ENCODE peak calls at places on chromosome 11, in ten cellular contexts. One of them, this sample, is unnamed.

GRCh38 chr11:118102721-118103261 is 16.0 kb upstream of the SMIM35 start:
- DNase-seq in heart left ventricle: no peak
- DNase-seq in OCI-LY7: no peak
- DNase-seq in Caco-2: no peak
- DNase-seq in choroid plexus epithelial cell: no peak
- DNase-seq in right lobe of liver: no peak
- DNase-seq in MM.1S: no peak
- DNase-seq in cardiac fibroblast: no peak
- DNase-seq in vagina: no peak
- DNase-seq in AG04449: no peak
- DNase-seq in this sample: no peak

GRCh38 chr11:82711648-82712047 is 22.0 kb downstream of the FAM181B start:
- DNase-seq in heart left ventricle: no peak
- DNase-seq in OCI-LY7: no peak
- DNase-seq in Caco-2: no peak
- DNase-seq in choroid plexus epithelial cell: no peak
- DNase-seq in right lobe of liver: no peak
- DNase-seq in MM.1S: no peak
- DNase-seq in cardiac fibroblast: no peak
- DNase-seq in vagina: no peak
- DNase-seq in AG04449: no peak
- DNase-seq in this sample: no peak

GRCh38 chr11:120710354-120711187 is 199.0 kb downstream of the GRIK4 start:
- DNase-seq in heart left ventricle: peak; percentile 14
- DNase-seq in OCI-LY7: no peak
- DNase-seq in Caco-2: peak; percentile 94
- DNase-seq in choroid plexus epithelial cell: peak; percentile 94
- DNase-seq in right lobe of liver: no peak
- DNase-seq in MM.1S: no peak
- DNase-seq in cardiac fibroblast: peak; percentile 70
- DNase-seq in vagina: no peak
- DNase-seq in AG04449: peak; percentile 9
- DNase-seq in this sample: peak; percentile 65

GRCh38 chr11:83272627-83273026 is 13.5 kb downstream of the CCDC90B start:
- DNase-seq in heart left ventricle: no peak
- DNase-seq in OCI-LY7: no peak
- DNase-seq in Caco-2: no peak
- DNase-seq in choroid plexus epithelial cell: peak; percentile 74
- DNase-seq in right lobe of liver: no peak
- DNase-seq in MM.1S: no peak
- DNase-seq in cardiac fibroblast: peak; percentile 75
- DNase-seq in vagina: no peak
- DNase-seq in AG04449: no peak
- DNase-seq in this sample: peak; percentile 34

GRCh38 chr11:113698515-113698914 is 7.6 kb downstream of the TMPRSS5 start:
- DNase-seq in heart left ventricle: no peak
- DNase-seq in OCI-LY7: no peak
- DNase-seq in Caco-2: no peak
- DNase-seq in choroid plexus epithelial cell: no peak
- DNase-seq in right lobe of liver: peak; percentile 86
- DNase-seq in MM.1S: no peak
- DNase-seq in cardiac fibroblast: no peak
- DNase-seq in vagina: no peak
- DNase-seq in AG04449: no peak
- DNase-seq in this sample: no peak

GRCh38 chr11:64629796-64630562 is 39.0 kb downstream of the SLC22A12 start:
- DNase-seq in heart left ventricle: no peak
- DNase-seq in OCI-LY7: no peak
- DNase-seq in Caco-2: no peak
- DNase-seq in choroid plexus epithelial cell: no peak
- DNase-seq in right lobe of liver: no peak
- DNase-seq in MM.1S: no peak
- DNase-seq in cardiac fibroblast: no peak
- DNase-seq in vagina: no peak
- DNase-seq in AG04449: no peak
- DNase-seq in this sample: peak; percentile 21

GRCh38 chr11:64844330-64845124 is at the start of gene CDC42BPG:
- DNase-seq in heart left ventricle: peak; percentile 46
- DNase-seq in OCI-LY7: peak; percentile 80
- DNase-seq in Caco-2: peak; percentile 91
- DNase-seq in choroid plexus epithelial cell: peak; percentile 69
- DNase-seq in right lobe of liver: peak; percentile 75
- DNase-seq in MM.1S: peak; percentile 91
- DNase-seq in cardiac fibroblast: peak; percentile 50
- DNase-seq in vagina: no peak
- DNase-seq in AG04449: no peak
- DNase-seq in this sample: peak; percentile 92

GRCh38 chr11:697028-697491 is 1.4 kb downstream of the TMEM80 start:
- DNase-seq in heart left ventricle: no peak
- DNase-seq in OCI-LY7: peak; percentile 56
- DNase-seq in Caco-2: no peak
- DNase-seq in choroid plexus epithelial cell: peak; percentile 91
- DNase-seq in right lobe of liver: no peak
- DNase-seq in MM.1S: no peak
- DNase-seq in cardiac fibroblast: peak; percentile 83
- DNase-seq in vagina: no peak
- DNase-seq in AG04449: peak; percentile 53
- DNase-seq in this sample: peak; percentile 96

GRCh38 chr11:69575296-69576068 is 65.5 kb upstream of the CCND1 start:
- DNase-seq in heart left ventricle: no peak
- DNase-seq in OCI-LY7: no peak
- DNase-seq in Caco-2: peak; percentile 75
- DNase-seq in choroid plexus epithelial cell: no peak
- DNase-seq in right lobe of liver: no peak
- DNase-seq in MM.1S: no peak
- DNase-seq in cardiac fibroblast: no peak
- DNase-seq in vagina: no peak
- DNase-seq in AG04449: no peak
- DNase-seq in this sample: no peak

GRCh38 chr11:128302425-128303186 is 284.8 kb downstream of the ETS1 start:
- DNase-seq in heart left ventricle: no peak
- DNase-seq in OCI-LY7: peak; percentile 47
- DNase-seq in Caco-2: no peak
- DNase-seq in choroid plexus epithelial cell: no peak
- DNase-seq in right lobe of liver: no peak
- DNase-seq in MM.1S: peak; percentile 91
- DNase-seq in cardiac fibroblast: no peak
- DNase-seq in vagina: no peak
- DNase-seq in AG04449: no peak
- DNase-seq in this sample: no peak

GRCh38 chr11:64384039-64384737 is 25.2 kb downstream of the RPS6KA4 start:
- DNase-seq in heart left ventricle: no peak
- DNase-seq in OCI-LY7: no peak
- DNase-seq in Caco-2: no peak
- DNase-seq in choroid plexus epithelial cell: no peak
- DNase-seq in right lobe of liver: no peak
- DNase-seq in MM.1S: no peak
- DNase-seq in cardiac fibroblast: no peak
- DNase-seq in vagina: no peak
- DNase-seq in AG04449: no peak
- DNase-seq in this sample: no peak

GRCh38 chr11:70431611-70432010 is 33.3 kb downstream of the CTTN start:
- DNase-seq in heart left ventricle: no peak
- DNase-seq in OCI-LY7: no peak
- DNase-seq in Caco-2: no peak
- DNase-seq in choroid plexus epithelial cell: no peak
- DNase-seq in right lobe of liver: no peak
- DNase-seq in MM.1S: no peak
- DNase-seq in cardiac fibroblast: no peak
- DNase-seq in vagina: no peak
- DNase-seq in AG04449: no peak
- DNase-seq in this sample: no peak

GRCh38 chr11:70281114-70281729 is 10.7 kb downstream of the PPFIA1 start:
- DNase-seq in heart left ventricle: peak; percentile 39
- DNase-seq in OCI-LY7: no peak
- DNase-seq in Caco-2: peak; percentile 26
- DNase-seq in choroid plexus epithelial cell: peak; percentile 66
- DNase-seq in right lobe of liver: no peak
- DNase-seq in MM.1S: no peak
- DNase-seq in cardiac fibroblast: peak; percentile 92
- DNase-seq in vagina: no peak
- DNase-seq in AG04449: no peak
- DNase-seq in this sample: no peak

DNA sequence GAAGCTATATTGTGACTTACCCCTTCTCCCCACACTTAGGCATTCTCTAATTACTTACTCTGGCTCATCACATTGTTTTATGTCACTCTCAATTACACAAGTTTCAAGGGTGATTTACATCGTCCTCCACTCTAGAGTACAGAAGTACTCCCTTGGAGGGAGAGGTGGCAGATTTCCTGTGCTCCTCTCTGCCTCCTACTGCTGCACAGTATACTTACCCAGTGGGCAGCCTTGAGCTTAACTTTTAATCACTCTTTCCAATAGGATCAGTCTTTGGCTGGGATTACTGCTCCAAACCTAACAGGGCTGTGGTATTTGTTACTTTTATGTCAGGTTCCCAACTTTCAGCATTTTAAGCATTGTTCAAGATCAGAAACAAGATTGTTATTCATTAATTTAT is 211.5 kb downstream of the AASDHPPT start:
- DNase-seq in heart left ventricle: no peak
- DNase-seq in OCI-LY7: no peak
- DNase-seq in Caco-2: no peak
- DNase-seq in choroid plexus epithelial cell: no peak
- DNase-seq in right lobe of liver: no peak
- DNase-seq in MM.1S: no peak
- DNase-seq in cardiac fibroblast: no peak
- DNase-seq in vagina: no peak
- DNase-seq in AG04449: no peak
- DNase-seq in this sample: no peak
- TF ChIP-seq CTCF in heart left ventricle: no peak
- TF ChIP-seq CTCF in OCI-LY7: no peak
- TF ChIP-seq CTCF in Caco-2: no peak
- TF ChIP-seq CTCF in choroid plexus epithelial cell: peak; percentile 24
- TF ChIP-seq CTCF in right lobe of liver: no peak
- TF ChIP-seq CTCF in MM.1S: no peak
- TF ChIP-seq CTCF in cardiac fibroblast: no peak
- TF ChIP-seq CTCF in vagina: no peak
- TF ChIP-seq CTCF in AG04449: no peak
- TF ChIP-seq CTCF in this sample: no peak

GRCh38 chr11:126138636-126139540 is 72.6 kb downstream of the RPUSD4 start:
- DNase-seq in heart left ventricle: no peak
- DNase-seq in OCI-LY7: no peak
- DNase-seq in Caco-2: no peak
- DNase-seq in choroid plexus epithelial cell: no peak
- DNase-seq in right lobe of liver: no peak
- DNase-seq in MM.1S: no peak
- DNase-seq in cardiac fibroblast: no peak
- DNase-seq in vagina: no peak
- DNase-seq in AG04449: no peak
- DNase-seq in this sample: no peak
- H3K4me3 ChIP-seq in heart left ventricle: no peak overlapping the region
- H3K4me3 ChIP-seq in OCI-LY7: no peak overlapping the region
- H3K4me3 ChIP-seq in Caco-2: no peak overlapping the region
- H3K4me3 ChIP-seq in choroid plexus epithelial cell: no peak overlapping the region
- H3K4me3 ChIP-seq in right lobe of liver: no peak overlapping the region
- H3K4me3 ChIP-seq in MM.1S: no peak overlapping the region
- H3K4me3 ChIP-seq in cardiac fibroblast: no peak overlapping the region
- H3K4me3 ChIP-seq in vagina: no peak overlapping the region
- H3K4me3 ChIP-seq in AG04449: no peak overlapping the region
- H3K4me3 ChIP-seq in this sample: no peak overlapping the region

DNA sequence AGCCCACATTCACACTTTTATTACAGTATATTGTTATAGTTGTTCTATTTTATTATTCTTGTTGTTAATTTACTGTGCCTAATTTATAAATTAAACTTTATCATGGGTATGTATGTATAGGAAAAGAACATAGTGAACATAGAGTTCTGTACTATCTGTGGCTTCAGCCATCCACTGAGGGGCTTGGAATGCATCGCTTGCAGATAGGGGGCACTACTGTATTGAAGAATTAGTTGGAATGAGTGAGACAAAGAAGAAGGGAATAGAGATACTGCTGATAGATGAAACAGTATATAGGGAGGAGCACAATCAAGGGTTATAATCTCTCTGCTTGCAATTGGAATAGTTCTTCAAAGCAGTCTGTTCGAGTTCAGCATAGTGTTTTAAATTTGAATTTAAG is 432.2 kb downstream of the RAB38 start:
- DNase-seq in heart left ventricle: no peak
- DNase-seq in OCI-LY7: no peak
- DNase-seq in Caco-2: no peak
- DNase-seq in choroid plexus epithelial cell: no peak
- DNase-seq in right lobe of liver: no peak
- DNase-seq in MM.1S: no peak
- DNase-seq in cardiac fibroblast: no peak
- DNase-seq in vagina: no peak
- DNase-seq in AG04449: no peak
- DNase-seq in this sample: no peak
- TF ChIP-seq CTCF in heart left ventricle: no peak
- TF ChIP-seq CTCF in OCI-LY7: peak; percentile 59
- TF ChIP-seq CTCF in Caco-2: peak; percentile 33
- TF ChIP-seq CTCF in choroid plexus epithelial cell: no peak
- TF ChIP-seq CTCF in right lobe of liver: no peak
- TF ChIP-seq CTCF in MM.1S: no peak
- TF ChIP-seq CTCF in cardiac fibroblast: no peak
- TF ChIP-seq CTCF in vagina: no peak
- TF ChIP-seq CTCF in AG04449: no peak
- TF ChIP-seq CTCF in this sample: no peak

DNA sequence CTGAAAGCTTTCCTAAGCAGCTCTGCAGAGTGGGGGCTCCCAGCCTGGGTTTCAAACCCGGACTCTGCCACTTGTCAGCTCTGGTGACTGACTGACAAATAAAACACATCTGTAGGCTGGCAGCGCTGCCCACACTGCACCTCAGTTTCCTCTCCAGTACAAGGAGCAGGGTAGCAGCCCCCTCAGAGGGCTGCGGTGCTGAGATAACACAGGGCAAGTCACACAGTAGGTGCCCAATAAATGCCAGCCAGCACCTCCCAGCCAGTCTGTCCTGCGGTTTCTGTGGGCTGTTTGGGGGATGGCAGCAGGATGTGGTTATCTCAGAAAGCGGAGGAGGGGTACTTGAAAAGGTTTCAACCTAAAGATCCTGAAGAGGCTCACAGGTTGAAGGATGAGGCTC is 1.5 kb downstream of the SYT12 start:
- DNase-seq in heart left ventricle: no peak
- DNase-seq in OCI-LY7: peak; percentile 59
- DNase-seq in Caco-2: no peak
- DNase-seq in choroid plexus epithelial cell: no peak
- DNase-seq in right lobe of liver: no peak
- DNase-seq in MM.1S: peak; percentile 66
- DNase-seq in cardiac fibroblast: no peak
- DNase-seq in vagina: no peak
- DNase-seq in AG04449: no peak
- DNase-seq in this sample: no peak
- H3K4me3 ChIP-seq in heart left ventricle: no peak overlapping the region
- H3K4me3 ChIP-seq in OCI-LY7: no peak overlapping the region
- H3K4me3 ChIP-seq in Caco-2: no peak overlapping the region
- H3K4me3 ChIP-seq in choroid plexus epithelial cell: peak overlapping the region; percentile 57
- H3K4me3 ChIP-seq in right lobe of liver: peak overlapping the region; percentile 45
- H3K4me3 ChIP-seq in MM.1S: no peak overlapping the region
- H3K4me3 ChIP-seq in cardiac fibroblast: no peak overlapping the region
- H3K4me3 ChIP-seq in vagina: no peak overlapping the region
- H3K4me3 ChIP-seq in AG04449: no peak overlapping the region
- H3K4me3 ChIP-seq in this sample: no peak overlapping the region